ENCODE peak calls at places on chromosome 9, in eight cellular contexts. F, Z, J, K, G, S, D and E are unnamed samples.
A peak's percentile ranks its signal among the peaks of the same experiment; 100 is the strongest.

GRCh38 chr9:3957296-3957695 is 342.6 kb downstream of the GLIS3 start:
- DNase-seq in J (no peak), S (no peak), G (no peak), Z (no peak), F (no peak), D (no peak), K (no peak), E (no peak)

GRCh38 chr9:129666575-129666974 is 1.1 kb downstream of the PRRX2 start:
- DNase-seq in G (no peak), J (no peak), Z (no peak), K (no peak), F (no peak), S (no peak), D (no peak), E (no peak)

GRCh38 chr9:33172256-33172678 is 5.1 kb upstream of the B4GALT1 start:
- DNase-seq in J (no peak), G (no peak), F (no peak), S (peak; percentile 47), D (no peak), K (no peak), Z (no peak), E (no peak)

GRCh38 chr9:121564861-121565260 is 65.2 kb upstream of the GGTA1 start:
- DNase-seq in S (no peak), K (no peak), D (no peak), Z (no peak), J (no peak), G (no peak), F (no peak), E (no peak)

GRCh38 chr9:109640232-109641078 is 139.5 kb upstream of the PALM2AKAP2 start:
- DNase-seq in J (no peak), G (peak; percentile 76), K (peak; percentile 92), Z (peak; percentile 65), S (peak; percentile 27), F (no peak), D (no peak), E (peak; percentile 85)

GRCh38 chr9:104923289-104923688 is 4.7 kb downstream of the ABCA1 start:
- DNase-seq in S (no peak), G (no peak), J (no peak), K (no peak), F (no peak), Z (no peak), D (no peak), E (no peak)

GRCh38 chr9:7273575-7273974 is 515.8 kb downstream of the KDM4C start:
- DNase-seq in S (no peak), G (peak; percentile 54), Z (no peak), D (no peak), J (no peak), K (no peak), F (no peak), E (no peak)

GRCh38 chr9:38318755-38319495 is 73.6 kb upstream of the ALDH1B1 start:
- DNase-seq in J (no peak), K (peak; percentile 47), Z (no peak), S (no peak), G (peak; percentile 35), D (no peak), F (no peak), E (no peak)

GRCh38 chr9:71758785-71759184 is 9.5 kb downstream of the CEMIP2 start:
- DNase-seq in Z (no peak), F (peak; percentile 64), D (no peak), S (no peak), K (no peak), G (no peak), J (no peak), E (no peak)

GRCh38 chr9:75186767-75187380 is 98.6 kb downstream of the OSTF1 start:
- DNase-seq in Z (no peak), K (no peak), S (no peak), D (peak; percentile 27), F (no peak), J (no peak), G (no peak), E (no peak)

GRCh38 chr9:89515416-89515815 is 17.5 kb upstream of the SEMA4D start:
- DNase-seq in G (no peak), D (no peak), K (no peak), S (peak; percentile 90), Z (no peak), F (no peak), J (no peak), E (peak; percentile 81)

GRCh38 chr9:120733190-120733589 is 18.9 kb upstream of the MEGF9 start:
- DNase-seq in J (no peak), Z (no peak), K (no peak), S (no peak), G (peak; percentile 67), D (no peak), F (no peak), E (no peak)

GRCh38 chr9:4155224-4156026 is 144.4 kb downstream of the GLIS3 start:
- DNase-seq in G (no peak), F (no peak), D (no peak), J (no peak), S (no peak), K (no peak), Z (no peak), E (no peak)

GRCh38 chr9:121075251-121076036 is 689 bp downstream of the CNTRL start:
- DNase-seq in K (no peak), S (no peak), G (peak; percentile 12), F (no peak), Z (no peak), J (no peak), D (peak; percentile 40), E (no peak)

GRCh38 chr9:99896119-99896518 is 10.3 kb upstream of the STX17 start:
- DNase-seq in K (no peak), G (no peak), Z (no peak), S (no peak), J (no peak), F (no peak), D (no peak), E (no peak)

GRCh38 chr9:33719581-33720374 is 75.6 kb upstream of the PRSS3 start:
- DNase-seq in F (no peak), K (peak; percentile 69), J (no peak), Z (no peak), D (peak; percentile 22), G (peak; percentile 29), S (peak; percentile 21), E (peak; percentile 9)

GRCh38 chr9:70420267-70421019 is 6.0 kb upstream of the KLF9 start:
- DNase-seq in Z (peak; percentile 99), G (peak; percentile 69), F (peak; percentile 94), S (peak; percentile 95), J (peak; percentile 61), K (peak; percentile 95), D (no peak), E (peak; percentile 74)

GRCh38 chr9:35606138-35606504 is 1.1 kb downstream of the TESK1 start:
- DNase-seq in G (no peak), J (no peak), K (peak; percentile 32), S (no peak), Z (peak; percentile 65), F (no peak), D (no peak), E (peak; percentile 41)

GRCh38 chr9:133708123-133708769 is 29.9 kb downstream of the SARDH start:
- DNase-seq in D (no peak), F (no peak), K (peak; percentile 4), Z (peak; percentile 47), J (no peak), G (no peak), S (no peak), E (no peak)

DNA sequence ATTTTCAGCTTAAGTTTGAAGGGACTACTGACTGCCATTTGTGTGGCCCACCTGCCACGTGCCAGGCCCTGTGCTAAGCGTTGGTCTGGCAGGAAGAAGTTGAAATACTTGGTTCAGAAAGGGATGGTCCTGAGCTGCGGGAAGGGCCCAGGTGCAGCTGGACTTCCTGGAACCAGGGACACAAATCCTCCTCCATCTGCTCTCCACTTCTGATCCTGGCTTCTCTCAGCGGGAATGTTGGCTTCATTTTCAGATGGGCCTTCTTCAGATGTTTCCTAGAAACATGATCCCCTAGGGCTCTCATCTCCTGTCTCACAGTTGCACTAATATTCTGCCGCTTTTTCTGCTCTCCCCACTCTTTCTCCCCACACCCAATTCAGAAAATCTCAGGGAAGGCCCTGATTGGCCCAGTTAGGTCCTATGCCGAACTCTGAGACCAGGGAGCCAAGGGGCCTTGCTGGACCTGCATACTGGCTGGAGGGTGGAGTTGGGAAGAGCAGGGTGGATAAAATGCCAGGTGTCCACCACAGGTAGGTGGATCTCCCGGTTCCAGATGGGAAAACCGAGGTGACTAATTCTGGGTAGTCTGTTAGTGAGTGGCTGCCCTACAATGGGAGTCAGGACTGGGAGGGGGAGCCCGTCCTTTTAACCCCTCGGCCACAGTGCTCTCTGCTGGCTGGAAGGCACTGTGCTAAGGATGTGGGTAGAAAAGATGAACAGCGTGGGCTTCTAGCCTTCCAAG is 19.4 kb downstream of the PSAT1 start:
- DNase-seq in K (no peak), J (no peak), S (no peak), D (no peak), F (no peak), G (no peak), Z (no peak), E (no peak)
- H3K36me3 ChIP-seq in K (peaks cover 71% of the 10 kb centered on the region), J (peaks cover 62% of the 10 kb centered on the region), S (no peaks in the 10 kb centered on the region), D (no peaks in the 10 kb centered on the region), F (no peaks in the 10 kb centered on the region), G (peaks cover 5% of the 10 kb centered on the region), Z (no peaks in the 10 kb centered on the region), E (peaks cover 29% of the 10 kb centered on the region)

GRCh38 chr9:840343-840742 is 1.2 kb upstream of the DMRT1 start:
- DNase-seq in S (no peak), Z (no peak), J (no peak), D (no peak), F (no peak), K (no peak), G (no peak), E (no peak)

GRCh38 chr9:846852-847251 is 5.4 kb downstream of the DMRT1 start:
- DNase-seq in Z (no peak), K (no peak), F (no peak), J (no peak), G (no peak), S (peak; percentile 22), D (no peak), E (peak; percentile 25)

GRCh38 chr9:841371-842209 is at the start of gene DMRT1:
- DNase-seq in F (no peak), Z (no peak), D (no peak), J (no peak), G (no peak), K (no peak), S (no peak), E (peak; percentile 12)

GRCh38 chr9:847505-847904 is 6.0 kb downstream of the DMRT1 start:
- DNase-seq in D (no peak), K (no peak), Z (no peak), J (no peak), F (no peak), G (no peak), S (no peak), E (no peak)

GRCh38 chr9:842918-843468 is 1.5 kb downstream of the DMRT1 start:
- DNase-seq in F (no peak), G (no peak), K (no peak), S (no peak), J (no peak), D (no peak), Z (no peak), E (no peak)
- H3K27me3 ChIP-seq in F (peaks cover 40% of the 10 kb centered on the region), G (peaks cover 100% of the 10 kb centered on the region), K (no peaks in the 10 kb centered on the region), S (peaks cover 58% of the 10 kb centered on the region), J (peaks cover 11% of the 10 kb centered on the region), D (no peaks in the 10 kb centered on the region), Z (peaks cover 21% of the 10 kb centered on the region), E (peaks cover 33% of the 10 kb centered on the region)

GRCh38 chr9:87556821-87557220 is 59.2 kb downstream of the DAPK1 start:
- DNase-seq in K (no peak), F (no peak), S (peak; percentile 24), G (no peak), J (no peak), D (no peak), Z (no peak), E (no peak)
- H3K36me3 ChIP-seq in K (peaks cover 4% of the 10 kb centered on the region), F (no peaks in the 10 kb centered on the region), S (no peaks in the 10 kb centered on the region), G (no peaks in the 10 kb centered on the region), J (no peaks in the 10 kb centered on the region), D (no peaks in the 10 kb centered on the region), Z (no peaks in the 10 kb centered on the region), E (peaks cover 25% of the 10 kb centered on the region)

GRCh38 chr9:132099184-132099583 is 19.5 kb upstream of the MED27 start:
- DNase-seq in J (no peak), F (no peak), D (no peak), Z (no peak), S (no peak), G (no peak), K (no peak), E (no peak)
- H3K27me3 ChIP-seq in J (no peaks in the 10 kb centered on the region), F (no peaks in the 10 kb centered on the region), D (peaks cover 3% of the 10 kb centered on the region), Z (no peaks in the 10 kb centered on the region), S (peaks cover 5% of the 10 kb centered on the region), G (peaks cover under 1% of the 10 kb centered on the region), K (no peaks in the 10 kb centered on the region), E (peaks cover 5% of the 10 kb centered on the region)